ENCODE peak calls at places on chromosomes 2 and 18, in nine cellular contexts. One of them, this sample, is unnamed.
A peak's percentile ranks its signal among the peaks of the same experiment; 100 is the strongest.

GRCh38 chr2:108634591-108635160 is 84.6 kb upstream of the RANBP2 start:
- DNase-seq in breast epithelium: no peak
- DNase-seq in BE2C: no peak
- DNase-seq in heart left ventricle: no peak
- DNase-seq in neural progenitor cell: no peak
- DNase-seq in AG09309: no peak
- DNase-seq in fibroblast of the aortic adventitia: no peak
- DNase-seq in IMR-90: no peak
- DNase-seq in kidney epithelial cell: no peak
- DNase-seq in this sample: no peak

GRCh38 chr2:181742908-181743722 is 62.8 kb upstream of the NEUROD1 start:
- DNase-seq in breast epithelium: no peak
- DNase-seq in BE2C: no peak
- DNase-seq in heart left ventricle: peak; percentile 18
- DNase-seq in neural progenitor cell: peak; percentile 50
- DNase-seq in AG09309: peak; percentile 25
- DNase-seq in fibroblast of the aortic adventitia: peak; percentile 83
- DNase-seq in IMR-90: peak; percentile 73
- DNase-seq in kidney epithelial cell: peak; percentile 9
- DNase-seq in this sample: peak; percentile 82

GRCh38 chr2:162636206-162636728 is 202.3 kb downstream of the KCNH7 start:
- DNase-seq in breast epithelium: no peak
- DNase-seq in BE2C: no peak
- DNase-seq in heart left ventricle: no peak
- DNase-seq in neural progenitor cell: no peak
- DNase-seq in AG09309: no peak
- DNase-seq in fibroblast of the aortic adventitia: no peak
- DNase-seq in IMR-90: no peak
- DNase-seq in kidney epithelial cell: no peak
- DNase-seq in this sample: no peak

GRCh38 chr2:20877944-20878343 is 55.0 kb upstream of the LDAH start:
- DNase-seq in breast epithelium: no peak
- DNase-seq in BE2C: no peak
- DNase-seq in heart left ventricle: no peak
- DNase-seq in neural progenitor cell: no peak
- DNase-seq in AG09309: no peak
- DNase-seq in fibroblast of the aortic adventitia: peak; percentile 55
- DNase-seq in IMR-90: no peak
- DNase-seq in kidney epithelial cell: no peak
- DNase-seq in this sample: peak; percentile 6

GRCh38 chr2:38740851-38741541 is 10.2 kb downstream of the SRSF7 start:
- DNase-seq in breast epithelium: no peak
- DNase-seq in BE2C: no peak
- DNase-seq in heart left ventricle: no peak
- DNase-seq in neural progenitor cell: peak; percentile 48
- DNase-seq in AG09309: no peak
- DNase-seq in fibroblast of the aortic adventitia: peak; percentile 70
- DNase-seq in IMR-90: peak; percentile 53
- DNase-seq in kidney epithelial cell: no peak
- DNase-seq in this sample: peak; percentile 73

GRCh38 chr18:76546282-76546572 is 51.2 kb upstream of the ZNF516 start:
- DNase-seq in breast epithelium: no peak
- DNase-seq in BE2C: no peak
- DNase-seq in heart left ventricle: no peak
- DNase-seq in neural progenitor cell: no peak
- DNase-seq in AG09309: no peak
- DNase-seq in fibroblast of the aortic adventitia: no peak
- DNase-seq in IMR-90: no peak
- DNase-seq in kidney epithelial cell: no peak
- DNase-seq in this sample: no peak

GRCh38 chr2:134690629-134691215 is 28.1 kb downstream of the TMEM163 start:
- DNase-seq in breast epithelium: no peak
- DNase-seq in BE2C: no peak
- DNase-seq in heart left ventricle: no peak
- DNase-seq in neural progenitor cell: no peak
- DNase-seq in AG09309: no peak
- DNase-seq in fibroblast of the aortic adventitia: no peak
- DNase-seq in IMR-90: no peak
- DNase-seq in kidney epithelial cell: no peak
- DNase-seq in this sample: no peak

GRCh38 chr2:235024191-235024611 is 72.4 kb downstream of the SH3BP4 start:
- DNase-seq in breast epithelium: no peak
- DNase-seq in BE2C: no peak
- DNase-seq in heart left ventricle: no peak
- DNase-seq in neural progenitor cell: peak; percentile 16
- DNase-seq in AG09309: peak; percentile 33
- DNase-seq in fibroblast of the aortic adventitia: no peak
- DNase-seq in IMR-90: peak; percentile 69
- DNase-seq in kidney epithelial cell: no peak
- DNase-seq in this sample: no peak

GRCh38 chr2:42314892-42315468 is 46.0 kb downstream of the COX7A2L start:
- DNase-seq in breast epithelium: no peak
- DNase-seq in BE2C: no peak
- DNase-seq in heart left ventricle: no peak
- DNase-seq in neural progenitor cell: no peak
- DNase-seq in AG09309: peak; percentile 74
- DNase-seq in fibroblast of the aortic adventitia: peak; percentile 94
- DNase-seq in IMR-90: peak; percentile 96
- DNase-seq in kidney epithelial cell: peak; percentile 61
- DNase-seq in this sample: peak; percentile 95

GRCh38 chr2:88590998-88591613 is 36.2 kb downstream of the EIF2AK3 start:
- DNase-seq in breast epithelium: no peak
- DNase-seq in BE2C: peak; percentile 33
- DNase-seq in heart left ventricle: peak; percentile 46
- DNase-seq in neural progenitor cell: peak; percentile 69
- DNase-seq in AG09309: peak; percentile 37
- DNase-seq in fibroblast of the aortic adventitia: peak; percentile 83
- DNase-seq in IMR-90: peak; percentile 72
- DNase-seq in kidney epithelial cell: peak; percentile 35
- DNase-seq in this sample: peak; percentile 84

GRCh38 chr18:50133526-50133925 is 61.4 kb downstream of the MYO5B start:
- DNase-seq in breast epithelium: no peak
- DNase-seq in BE2C: no peak
- DNase-seq in heart left ventricle: no peak
- DNase-seq in neural progenitor cell: no peak
- DNase-seq in AG09309: no peak
- DNase-seq in fibroblast of the aortic adventitia: no peak
- DNase-seq in IMR-90: no peak
- DNase-seq in kidney epithelial cell: no peak
- DNase-seq in this sample: no peak

GRCh38 chr2:176269319-176270099 is at the start of gene MTX2:
- DNase-seq in breast epithelium: peak; percentile 61
- DNase-seq in BE2C: peak; percentile 80
- DNase-seq in heart left ventricle: peak; percentile 78
- DNase-seq in neural progenitor cell: peak; percentile 88
- DNase-seq in AG09309: peak; percentile 4
- DNase-seq in fibroblast of the aortic adventitia: peak; percentile 55
- DNase-seq in IMR-90: peak; percentile 57
- DNase-seq in kidney epithelial cell: no peak
- DNase-seq in this sample: peak; percentile 69

GRCh38 chr2:72089028-72089427 is 58.6 kb downstream of the CYP26B1 start:
- DNase-seq in breast epithelium: no peak
- DNase-seq in BE2C: no peak
- DNase-seq in heart left ventricle: no peak
- DNase-seq in neural progenitor cell: no peak
- DNase-seq in AG09309: no peak
- DNase-seq in fibroblast of the aortic adventitia: no peak
- DNase-seq in IMR-90: no peak
- DNase-seq in kidney epithelial cell: no peak
- DNase-seq in this sample: no peak
- H3K4me3 ChIP-seq in breast epithelium: no peak overlapping the region
- H3K4me3 ChIP-seq in BE2C: no peak overlapping the region
- H3K4me3 ChIP-seq in heart left ventricle: no peak overlapping the region
- H3K4me3 ChIP-seq in neural progenitor cell: no peak overlapping the region
- H3K4me3 ChIP-seq in AG09309: no peak overlapping the region
- H3K4me3 ChIP-seq in fibroblast of the aortic adventitia: no peak overlapping the region
- H3K4me3 ChIP-seq in IMR-90: no peak overlapping the region
- H3K4me3 ChIP-seq in kidney epithelial cell: no peak overlapping the region
- H3K4me3 ChIP-seq in this sample: no peak overlapping the region

GRCh38 chr2:160406591-160407392 is 86.8 kb downstream of the RBMS1 start:
- DNase-seq in breast epithelium: no peak
- DNase-seq in BE2C: peak; percentile 26
- DNase-seq in heart left ventricle: peak; percentile 61
- DNase-seq in neural progenitor cell: peak; percentile 73
- DNase-seq in AG09309: no peak
- DNase-seq in fibroblast of the aortic adventitia: peak; percentile 81
- DNase-seq in IMR-90: peak; percentile 80
- DNase-seq in kidney epithelial cell: peak; percentile 53
- DNase-seq in this sample: peak; percentile 85

GRCh38 chr2:160408575-160409291 is 84.9 kb downstream of the RBMS1 start:
- DNase-seq in breast epithelium: no peak
- DNase-seq in BE2C: peak; percentile 34
- DNase-seq in heart left ventricle: no peak
- DNase-seq in neural progenitor cell: peak; percentile 60
- DNase-seq in AG09309: no peak
- DNase-seq in fibroblast of the aortic adventitia: peak; percentile 51
- DNase-seq in IMR-90: no peak
- DNase-seq in kidney epithelial cell: no peak
- DNase-seq in this sample: no peak

GRCh38 chr2:160408205-160408561 is 85.4 kb downstream of the RBMS1 start:
- DNase-seq in breast epithelium: no peak
- DNase-seq in BE2C: no peak
- DNase-seq in heart left ventricle: no peak
- DNase-seq in neural progenitor cell: no peak
- DNase-seq in AG09309: no peak
- DNase-seq in fibroblast of the aortic adventitia: no peak
- DNase-seq in IMR-90: no peak
- DNase-seq in kidney epithelial cell: no peak
- DNase-seq in this sample: no peak

GRCh38 chr2:160409480-160409879 is 84.1 kb downstream of the RBMS1 start:
- DNase-seq in breast epithelium: no peak
- DNase-seq in BE2C: no peak
- DNase-seq in heart left ventricle: no peak
- DNase-seq in neural progenitor cell: no peak
- DNase-seq in AG09309: no peak
- DNase-seq in fibroblast of the aortic adventitia: peak; percentile 70
- DNase-seq in IMR-90: no peak
- DNase-seq in kidney epithelial cell: no peak
- DNase-seq in this sample: no peak

DNA sequence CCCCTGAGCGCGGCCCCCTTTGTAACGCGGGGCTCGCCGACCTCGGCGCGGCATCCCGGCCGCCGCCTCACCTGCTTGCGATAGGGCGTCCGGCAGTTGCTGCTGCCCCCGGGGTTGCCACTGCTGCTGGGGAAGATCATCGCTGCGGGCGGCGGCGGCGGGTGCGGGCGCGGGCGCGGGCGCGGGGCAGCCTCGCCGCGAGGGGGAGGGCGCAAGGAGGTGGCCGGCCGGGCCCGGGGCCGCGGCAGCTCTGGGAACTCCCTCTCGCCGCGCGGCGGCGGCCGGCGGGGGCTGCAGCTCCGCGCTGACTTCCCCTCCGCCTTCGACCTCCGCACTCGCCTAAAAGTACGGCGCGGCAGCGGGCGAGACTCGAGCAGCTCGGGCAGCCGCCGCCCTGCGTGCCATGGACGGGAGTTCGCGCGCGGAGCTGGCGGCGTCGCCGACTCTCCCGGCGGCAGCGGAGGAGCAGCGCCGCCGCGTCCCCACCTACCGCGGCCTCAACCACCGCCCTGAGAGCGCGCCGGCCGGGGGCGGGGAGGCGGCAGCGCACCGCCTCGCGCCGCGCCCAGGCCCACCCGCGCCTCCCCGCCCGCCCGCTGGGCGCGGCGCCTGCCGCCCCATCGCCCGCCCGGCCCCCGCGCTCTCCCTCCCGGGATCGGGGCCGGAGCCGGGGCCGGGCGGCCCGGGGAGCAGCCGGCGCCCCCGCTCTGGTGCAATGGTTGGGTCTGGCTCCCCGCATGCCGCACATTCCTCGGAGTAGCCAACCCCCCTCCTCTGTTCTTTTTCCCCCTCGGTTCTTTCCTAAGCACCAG is 86.0 kb downstream of the RBMS1 start:
- DNase-seq in breast epithelium: peak; percentile 53
- DNase-seq in BE2C: peak; percentile 51
- DNase-seq in heart left ventricle: peak; percentile 74
- DNase-seq in neural progenitor cell: peak; percentile 86
- DNase-seq in AG09309: no peak
- DNase-seq in fibroblast of the aortic adventitia: peak; percentile 74
- DNase-seq in IMR-90: peak; percentile 54
- DNase-seq in kidney epithelial cell: no peak
- DNase-seq in this sample: peak; percentile 75
- TF ChIP-seq CTCF in breast epithelium: no peak
- TF ChIP-seq CTCF in BE2C: no peak
- TF ChIP-seq CTCF in heart left ventricle: peak; percentile 9
- TF ChIP-seq CTCF in neural progenitor cell: no peak
- TF ChIP-seq CTCF in AG09309: no peak
- TF ChIP-seq CTCF in fibroblast of the aortic adventitia: no peak
- TF ChIP-seq CTCF in IMR-90: no peak
- TF ChIP-seq CTCF in kidney epithelial cell: no peak
- TF ChIP-seq CTCF in this sample: no peak

GRCh38 chr2:237199082-237199481 is 113.4 kb downstream of the COPS8 start:
- DNase-seq in breast epithelium: no peak
- DNase-seq in BE2C: no peak
- DNase-seq in heart left ventricle: no peak
- DNase-seq in neural progenitor cell: no peak
- DNase-seq in AG09309: no peak
- DNase-seq in fibroblast of the aortic adventitia: peak; percentile 54
- DNase-seq in IMR-90: peak; percentile 78
- DNase-seq in kidney epithelial cell: no peak
- DNase-seq in this sample: no peak

GRCh38 chr2:237198144-237198900 is 112.6 kb downstream of the COPS8 start:
- DNase-seq in breast epithelium: no peak
- DNase-seq in BE2C: no peak
- DNase-seq in heart left ventricle: no peak
- DNase-seq in neural progenitor cell: no peak
- DNase-seq in AG09309: no peak
- DNase-seq in fibroblast of the aortic adventitia: peak; percentile 43
- DNase-seq in IMR-90: peak; percentile 92
- DNase-seq in kidney epithelial cell: no peak
- DNase-seq in this sample: peak; percentile 49

GRCh38 chr2:237195396-237196119 is 109.9 kb downstream of the COPS8 start:
- DNase-seq in breast epithelium: no peak
- DNase-seq in BE2C: no peak
- DNase-seq in heart left ventricle: no peak
- DNase-seq in neural progenitor cell: no peak
- DNase-seq in AG09309: no peak
- DNase-seq in fibroblast of the aortic adventitia: no peak
- DNase-seq in IMR-90: no peak
- DNase-seq in kidney epithelial cell: peak; percentile 57
- DNase-seq in this sample: no peak

GRCh38 chr2:237194906-237195305 is 109.2 kb downstream of the COPS8 start:
- DNase-seq in breast epithelium: no peak
- DNase-seq in BE2C: no peak
- DNase-seq in heart left ventricle: no peak
- DNase-seq in neural progenitor cell: no peak
- DNase-seq in AG09309: no peak
- DNase-seq in fibroblast of the aortic adventitia: no peak
- DNase-seq in IMR-90: no peak
- DNase-seq in kidney epithelial cell: no peak
- DNase-seq in this sample: no peak

GRCh38 chr2:237196866-237197618 is 111.4 kb downstream of the COPS8 start:
- DNase-seq in breast epithelium: no peak
- DNase-seq in BE2C: no peak
- DNase-seq in heart left ventricle: no peak
- DNase-seq in neural progenitor cell: no peak
- DNase-seq in AG09309: no peak
- DNase-seq in fibroblast of the aortic adventitia: peak; percentile 79
- DNase-seq in IMR-90: peak; percentile 96
- DNase-seq in kidney epithelial cell: no peak
- DNase-seq in this sample: peak; percentile 56
- H3K4me3 ChIP-seq in breast epithelium: no peak overlapping the region
- H3K4me3 ChIP-seq in BE2C: no peak overlapping the region
- H3K4me3 ChIP-seq in heart left ventricle: no peak overlapping the region
- H3K4me3 ChIP-seq in neural progenitor cell: no peak overlapping the region
- H3K4me3 ChIP-seq in AG09309: no peak overlapping the region
- H3K4me3 ChIP-seq in fibroblast of the aortic adventitia: no peak overlapping the region
- H3K4me3 ChIP-seq in IMR-90: no peak overlapping the region
- H3K4me3 ChIP-seq in kidney epithelial cell: no peak overlapping the region
- H3K4me3 ChIP-seq in this sample: no peak overlapping the region

GRCh38 chr2:158460632-158461297 is 4.0 kb downstream of the PKP4 start:
- DNase-seq in breast epithelium: no peak
- DNase-seq in BE2C: no peak
- DNase-seq in heart left ventricle: no peak
- DNase-seq in neural progenitor cell: no peak
- DNase-seq in AG09309: no peak
- DNase-seq in fibroblast of the aortic adventitia: peak; percentile 39
- DNase-seq in IMR-90: no peak
- DNase-seq in kidney epithelial cell: no peak
- DNase-seq in this sample: no peak
- TF ChIP-seq CTCF in breast epithelium: peak; percentile 32
- TF ChIP-seq CTCF in BE2C: no peak
- TF ChIP-seq CTCF in heart left ventricle: no peak
- TF ChIP-seq CTCF in neural progenitor cell: no peak
- TF ChIP-seq CTCF in AG09309: peak; percentile 27
- TF ChIP-seq CTCF in fibroblast of the aortic adventitia: peak; percentile 45
- TF ChIP-seq CTCF in IMR-90: no peak
- TF ChIP-seq CTCF in kidney epithelial cell: peak; percentile 43
- TF ChIP-seq CTCF in this sample: peak; percentile 26

This sample was measured in fibroblast of pulmonary artery.